ENCODE peak calls at places on chromosomes 11 and 22, in ten cellular contexts. One of them, this sample, is unnamed.

GRCh38 chr11:1123970-1124369 is 33.8 kb upstream of the MUC5AC start:
- DNase-seq in heart left ventricle: no peak
- DNase-seq in astrocyte: no peak
- DNase-seq in NCI-H226: no peak
- DNase-seq in T-cell: no peak
- DNase-seq in T-helper 1 cell: no peak
- DNase-seq in testis: no peak
- DNase-seq in naive thymus-derived CD8-positive, alpha-beta T cell: no peak
- DNase-seq in NCI-H2081: no peak
- DNase-seq in activated T-cell treated with anti-CD3 and anti-CD28 coated beads, Interleukin-2, amount 50 U/mL, for 1 hour: no peak
- DNase-seq in this sample: no peak

GRCh38 chr11:65429069-65429681 is 6.6 kb downstream of the NEAT1 start:
- DNase-seq in heart left ventricle: no peak
- DNase-seq in astrocyte: peak
- DNase-seq in NCI-H226: peak
- DNase-seq in T-cell: no peak
- DNase-seq in T-helper 1 cell: no peak
- DNase-seq in testis: peak
- DNase-seq in naive thymus-derived CD8-positive, alpha-beta T cell: no peak
- DNase-seq in NCI-H2081: no peak
- DNase-seq in activated T-cell treated with anti-CD3 and anti-CD28 coated beads, Interleukin-2, amount 50 U/mL, for 1 hour: no peak
- DNase-seq in this sample: no peak

GRCh38 chr11:44327730-44328691 is 18.1 kb upstream of the ALX4 start:
- DNase-seq in heart left ventricle: no peak
- DNase-seq in astrocyte: no peak
- DNase-seq in NCI-H226: no peak
- DNase-seq in T-cell: no peak
- DNase-seq in T-helper 1 cell: no peak
- DNase-seq in testis: no peak
- DNase-seq in naive thymus-derived CD8-positive, alpha-beta T cell: no peak
- DNase-seq in NCI-H2081: no peak
- DNase-seq in activated T-cell treated with anti-CD3 and anti-CD28 coated beads, Interleukin-2, amount 50 U/mL, for 1 hour: no peak
- DNase-seq in this sample: no peak

GRCh38 chr22:37254206-37254866 is 10.3 kb upstream of the RAC2 start:
- DNase-seq in heart left ventricle: no peak
- DNase-seq in astrocyte: peak
- DNase-seq in NCI-H226: peak
- DNase-seq in T-cell: no peak
- DNase-seq in T-helper 1 cell: no peak
- DNase-seq in testis: no peak
- DNase-seq in naive thymus-derived CD8-positive, alpha-beta T cell: no peak
- DNase-seq in NCI-H2081: no peak
- DNase-seq in activated T-cell treated with anti-CD3 and anti-CD28 coated beads, Interleukin-2, amount 50 U/mL, for 1 hour: no peak
- DNase-seq in this sample: no peak

GRCh38 chr11:127994736-127995135 is 592.6 kb downstream of the ETS1 start:
- DNase-seq in heart left ventricle: no peak
- DNase-seq in astrocyte: peak
- DNase-seq in NCI-H226: peak
- DNase-seq in T-cell: no peak
- DNase-seq in T-helper 1 cell: no peak
- DNase-seq in testis: no peak
- DNase-seq in naive thymus-derived CD8-positive, alpha-beta T cell: no peak
- DNase-seq in NCI-H2081: no peak
- DNase-seq in activated T-cell treated with anti-CD3 and anti-CD28 coated beads, Interleukin-2, amount 50 U/mL, for 1 hour: no peak
- DNase-seq in this sample: no peak

GRCh38 chr11:17386331-17387084 is 2.0 kb downstream of the KCNJ11 start:
- DNase-seq in heart left ventricle: no peak
- DNase-seq in astrocyte: no peak
- DNase-seq in NCI-H226: no peak
- DNase-seq in T-cell: no peak
- DNase-seq in T-helper 1 cell: no peak
- DNase-seq in testis: peak
- DNase-seq in naive thymus-derived CD8-positive, alpha-beta T cell: no peak
- DNase-seq in NCI-H2081: peak
- DNase-seq in activated T-cell treated with anti-CD3 and anti-CD28 coated beads, Interleukin-2, amount 50 U/mL, for 1 hour: peak
- DNase-seq in this sample: peak

GRCh38 chr11:2790581-2790925 is 90.8 kb upstream of the KCNQ1OT1 start:
- DNase-seq in heart left ventricle: peak
- DNase-seq in astrocyte: no peak
- DNase-seq in NCI-H226: no peak
- DNase-seq in T-cell: no peak
- DNase-seq in T-helper 1 cell: peak
- DNase-seq in testis: peak
- DNase-seq in naive thymus-derived CD8-positive, alpha-beta T cell: no peak
- DNase-seq in NCI-H2081: no peak
- DNase-seq in activated T-cell treated with anti-CD3 and anti-CD28 coated beads, Interleukin-2, amount 50 U/mL, for 1 hour: peak
- DNase-seq in this sample: no peak

GRCh38 chr22:28402066-28402465 is 277.6 kb downstream of the TTC28 start:
- DNase-seq in heart left ventricle: no peak
- DNase-seq in astrocyte: no peak
- DNase-seq in NCI-H226: no peak
- DNase-seq in T-cell: no peak
- DNase-seq in T-helper 1 cell: no peak
- DNase-seq in testis: no peak
- DNase-seq in naive thymus-derived CD8-positive, alpha-beta T cell: no peak
- DNase-seq in NCI-H2081: no peak
- DNase-seq in activated T-cell treated with anti-CD3 and anti-CD28 coated beads, Interleukin-2, amount 50 U/mL, for 1 hour: no peak
- DNase-seq in this sample: no peak

GRCh38 chr11:57311109-57311936 is 13.4 kb downstream of the TNKS1BP1 start:
- DNase-seq in heart left ventricle: peak
- DNase-seq in astrocyte: peak
- DNase-seq in NCI-H226: peak
- DNase-seq in T-cell: peak
- DNase-seq in T-helper 1 cell: no peak
- DNase-seq in testis: peak
- DNase-seq in naive thymus-derived CD8-positive, alpha-beta T cell: no peak
- DNase-seq in NCI-H2081: peak
- DNase-seq in activated T-cell treated with anti-CD3 and anti-CD28 coated beads, Interleukin-2, amount 50 U/mL, for 1 hour: peak
- DNase-seq in this sample: no peak

GRCh38 chr11:62882811-62883496 is 2.3 kb downstream of the SLC3A2 start:
- DNase-seq in heart left ventricle: no peak
- DNase-seq in astrocyte: no peak
- DNase-seq in NCI-H226: no peak
- DNase-seq in T-cell: no peak
- DNase-seq in T-helper 1 cell: no peak
- DNase-seq in testis: no peak
- DNase-seq in naive thymus-derived CD8-positive, alpha-beta T cell: no peak
- DNase-seq in NCI-H2081: no peak
- DNase-seq in activated T-cell treated with anti-CD3 and anti-CD28 coated beads, Interleukin-2, amount 50 U/mL, for 1 hour: no peak
- DNase-seq in this sample: no peak

GRCh38 chr11:26021026-26021425 is 310.9 kb upstream of the ANO3 start:
- DNase-seq in heart left ventricle: no peak
- DNase-seq in astrocyte: no peak
- DNase-seq in NCI-H226: no peak
- DNase-seq in T-cell: no peak
- DNase-seq in T-helper 1 cell: no peak
- DNase-seq in testis: no peak
- DNase-seq in naive thymus-derived CD8-positive, alpha-beta T cell: no peak
- DNase-seq in NCI-H2081: no peak
- DNase-seq in activated T-cell treated with anti-CD3 and anti-CD28 coated beads, Interleukin-2, amount 50 U/mL, for 1 hour: no peak
- DNase-seq in this sample: no peak

GRCh38 chr22:33896801-33897620 is 23.3 kb downstream of the LARGE1 start:
- DNase-seq in heart left ventricle: no peak
- DNase-seq in astrocyte: no peak
- DNase-seq in NCI-H226: peak
- DNase-seq in T-cell: no peak
- DNase-seq in T-helper 1 cell: no peak
- DNase-seq in testis: no peak
- DNase-seq in naive thymus-derived CD8-positive, alpha-beta T cell: no peak
- DNase-seq in NCI-H2081: no peak
- DNase-seq in activated T-cell treated with anti-CD3 and anti-CD28 coated beads, Interleukin-2, amount 50 U/mL, for 1 hour: no peak
- DNase-seq in this sample: no peak

GRCh38 chr22:25197335-25197734 is 2.3 kb upstream of the CRYBB3 start:
- DNase-seq in heart left ventricle: no peak
- DNase-seq in astrocyte: no peak
- DNase-seq in NCI-H226: no peak
- DNase-seq in T-cell: no peak
- DNase-seq in T-helper 1 cell: no peak
- DNase-seq in testis: no peak
- DNase-seq in naive thymus-derived CD8-positive, alpha-beta T cell: no peak
- DNase-seq in NCI-H2081: no peak
- DNase-seq in activated T-cell treated with anti-CD3 and anti-CD28 coated beads, Interleukin-2, amount 50 U/mL, for 1 hour: no peak
- DNase-seq in this sample: no peak

GRCh38 chr11:78217650-78218541 is 29.2 kb downstream of the USP35 start:
- DNase-seq in heart left ventricle: no peak
- DNase-seq in astrocyte: no peak
- DNase-seq in NCI-H226: no peak
- DNase-seq in T-cell: no peak
- DNase-seq in T-helper 1 cell: no peak
- DNase-seq in testis: no peak
- DNase-seq in naive thymus-derived CD8-positive, alpha-beta T cell: no peak
- DNase-seq in NCI-H2081: no peak
- DNase-seq in activated T-cell treated with anti-CD3 and anti-CD28 coated beads, Interleukin-2, amount 50 U/mL, for 1 hour: no peak
- DNase-seq in this sample: no peak

GRCh38 chr11:20444537-20444936 is 57.0 kb downstream of the PRMT3 start:
- DNase-seq in heart left ventricle: no peak
- DNase-seq in astrocyte: no peak
- DNase-seq in NCI-H226: no peak
- DNase-seq in T-cell: no peak
- DNase-seq in T-helper 1 cell: no peak
- DNase-seq in testis: no peak
- DNase-seq in naive thymus-derived CD8-positive, alpha-beta T cell: no peak
- DNase-seq in NCI-H2081: no peak
- DNase-seq in activated T-cell treated with anti-CD3 and anti-CD28 coated beads, Interleukin-2, amount 50 U/mL, for 1 hour: no peak
- DNase-seq in this sample: no peak

GRCh38 chr11:225734-226453 is 10.2 kb downstream of the SIRT3 start:
- DNase-seq in heart left ventricle: no peak
- DNase-seq in astrocyte: peak
- DNase-seq in NCI-H226: no peak
- DNase-seq in T-cell: no peak
- DNase-seq in T-helper 1 cell: no peak
- DNase-seq in testis: no peak
- DNase-seq in naive thymus-derived CD8-positive, alpha-beta T cell: no peak
- DNase-seq in NCI-H2081: no peak
- DNase-seq in activated T-cell treated with anti-CD3 and anti-CD28 coated beads, Interleukin-2, amount 50 U/mL, for 1 hour: no peak
- DNase-seq in this sample: no peak

GRCh38 chr22:45671783-45672563 is at the start of gene ATXN10:
- DNase-seq in heart left ventricle: peak
- DNase-seq in astrocyte: peak
- DNase-seq in NCI-H226: peak
- DNase-seq in T-cell: peak
- DNase-seq in T-helper 1 cell: peak
- DNase-seq in testis: peak
- DNase-seq in naive thymus-derived CD8-positive, alpha-beta T cell: peak
- DNase-seq in NCI-H2081: peak
- DNase-seq in activated T-cell treated with anti-CD3 and anti-CD28 coated beads, Interleukin-2, amount 50 U/mL, for 1 hour: peak
- DNase-seq in this sample: peak

GRCh38 chr22:29520851-29521250 is 32.7 kb downstream of the THOC5 start:
- DNase-seq in heart left ventricle: no peak
- DNase-seq in astrocyte: peak
- DNase-seq in NCI-H226: peak
- DNase-seq in T-cell: no peak
- DNase-seq in T-helper 1 cell: no peak
- DNase-seq in testis: no peak
- DNase-seq in naive thymus-derived CD8-positive, alpha-beta T cell: no peak
- DNase-seq in NCI-H2081: no peak
- DNase-seq in activated T-cell treated with anti-CD3 and anti-CD28 coated beads, Interleukin-2, amount 50 U/mL, for 1 hour: no peak
- DNase-seq in this sample: no peak

GRCh38 chr11:47477323-47477722 is 28.4 kb upstream of the RAPSN start:
- DNase-seq in heart left ventricle: no peak
- DNase-seq in astrocyte: peak
- DNase-seq in NCI-H226: peak
- DNase-seq in T-cell: no peak
- DNase-seq in T-helper 1 cell: no peak
- DNase-seq in testis: no peak
- DNase-seq in naive thymus-derived CD8-positive, alpha-beta T cell: no peak
- DNase-seq in NCI-H2081: no peak
- DNase-seq in activated T-cell treated with anti-CD3 and anti-CD28 coated beads, Interleukin-2, amount 50 U/mL, for 1 hour: no peak
- DNase-seq in this sample: no peak

GRCh38 chr11:1047576-1048156 is 11.1 kb upstream of the MUC6 start:
- DNase-seq in heart left ventricle: peak
- DNase-seq in astrocyte: no peak
- DNase-seq in NCI-H226: no peak
- DNase-seq in T-cell: no peak
- DNase-seq in T-helper 1 cell: no peak
- DNase-seq in testis: no peak
- DNase-seq in naive thymus-derived CD8-positive, alpha-beta T cell: no peak
- DNase-seq in NCI-H2081: no peak
- DNase-seq in activated T-cell treated with anti-CD3 and anti-CD28 coated beads, Interleukin-2, amount 50 U/mL, for 1 hour: peak
- DNase-seq in this sample: no peak

GRCh38 chr11:115930886-115931537 is 426.8 kb upstream of the CADM1 start:
- DNase-seq in heart left ventricle: no peak
- DNase-seq in astrocyte: no peak
- DNase-seq in NCI-H226: no peak
- DNase-seq in T-cell: no peak
- DNase-seq in T-helper 1 cell: no peak
- DNase-seq in testis: no peak
- DNase-seq in naive thymus-derived CD8-positive, alpha-beta T cell: no peak
- DNase-seq in NCI-H2081: no peak
- DNase-seq in activated T-cell treated with anti-CD3 and anti-CD28 coated beads, Interleukin-2, amount 50 U/mL, for 1 hour: no peak
- DNase-seq in this sample: no peak

GRCh38 chr22:49900441-49901230 is 17.6 kb downstream of the ALG12 start:
- DNase-seq in heart left ventricle: no peak
- DNase-seq in astrocyte: no peak
- DNase-seq in NCI-H226: no peak
- DNase-seq in T-cell: no peak
- DNase-seq in T-helper 1 cell: no peak
- DNase-seq in testis: no peak
- DNase-seq in naive thymus-derived CD8-positive, alpha-beta T cell: no peak
- DNase-seq in NCI-H2081: no peak
- DNase-seq in activated T-cell treated with anti-CD3 and anti-CD28 coated beads, Interleukin-2, amount 50 U/mL, for 1 hour: no peak
- DNase-seq in this sample: no peak

GRCh38 chr11:118672865-118673264 is 6.6 kb downstream of the TREH start:
- DNase-seq in heart left ventricle: no peak
- DNase-seq in astrocyte: no peak
- DNase-seq in NCI-H226: no peak
- DNase-seq in T-cell: no peak
- DNase-seq in T-helper 1 cell: no peak
- DNase-seq in testis: no peak
- DNase-seq in naive thymus-derived CD8-positive, alpha-beta T cell: no peak
- DNase-seq in NCI-H2081: no peak
- DNase-seq in activated T-cell treated with anti-CD3 and anti-CD28 coated beads, Interleukin-2, amount 50 U/mL, for 1 hour: no peak
- DNase-seq in this sample: no peak

GRCh38 chr11:98601181-98601773 is 419.5 kb upstream of the CNTN5 start:
- DNase-seq in heart left ventricle: no peak
- DNase-seq in astrocyte: no peak
- DNase-seq in NCI-H226: no peak
- DNase-seq in T-cell: no peak
- DNase-seq in T-helper 1 cell: no peak
- DNase-seq in testis: no peak
- DNase-seq in naive thymus-derived CD8-positive, alpha-beta T cell: no peak
- DNase-seq in NCI-H2081: no peak
- DNase-seq in activated T-cell treated with anti-CD3 and anti-CD28 coated beads, Interleukin-2, amount 50 U/mL, for 1 hour: no peak
- DNase-seq in this sample: no peak

GRCh38 chr22:31244943-31245451 is 32.9 kb downstream of the LIMK2 start:
- DNase-seq in heart left ventricle: no peak
- DNase-seq in astrocyte: no peak
- DNase-seq in NCI-H226: no peak
- DNase-seq in T-cell: no peak
- DNase-seq in T-helper 1 cell: no peak
- DNase-seq in testis: no peak
- DNase-seq in naive thymus-derived CD8-positive, alpha-beta T cell: no peak
- DNase-seq in NCI-H2081: no peak
- DNase-seq in activated T-cell treated with anti-CD3 and anti-CD28 coated beads, Interleukin-2, amount 50 U/mL, for 1 hour: no peak
- DNase-seq in this sample: no peak

GRCh38 chr11:122145715-122146274 is 29.8 kb upstream of the BLID start:
- DNase-seq in heart left ventricle: no peak
- DNase-seq in astrocyte: peak
- DNase-seq in NCI-H226: peak
- DNase-seq in T-cell: no peak
- DNase-seq in T-helper 1 cell: no peak
- DNase-seq in testis: no peak
- DNase-seq in naive thymus-derived CD8-positive, alpha-beta T cell: no peak
- DNase-seq in NCI-H2081: no peak
- DNase-seq in activated T-cell treated with anti-CD3 and anti-CD28 coated beads, Interleukin-2, amount 50 U/mL, for 1 hour: no peak
- DNase-seq in this sample: no peak

GRCh38 chr22:32444068-32444467 is 20.2 kb downstream of the BPIFC start:
- DNase-seq in heart left ventricle: no peak
- DNase-seq in astrocyte: no peak
- DNase-seq in NCI-H226: no peak
- DNase-seq in T-cell: no peak
- DNase-seq in T-helper 1 cell: no peak
- DNase-seq in testis: peak
- DNase-seq in naive thymus-derived CD8-positive, alpha-beta T cell: no peak
- DNase-seq in NCI-H2081: no peak
- DNase-seq in activated T-cell treated with anti-CD3 and anti-CD28 coated beads, Interleukin-2, amount 50 U/mL, for 1 hour: peak
- DNase-seq in this sample: no peak

GRCh38 chr11:17129003-17129402 is 51.5 kb upstream of the RPS13 start:
- DNase-seq in heart left ventricle: no peak
- DNase-seq in astrocyte: peak
- DNase-seq in NCI-H226: peak
- DNase-seq in T-cell: no peak
- DNase-seq in T-helper 1 cell: no peak
- DNase-seq in testis: no peak
- DNase-seq in naive thymus-derived CD8-positive, alpha-beta T cell: no peak
- DNase-seq in NCI-H2081: no peak
- DNase-seq in activated T-cell treated with anti-CD3 and anti-CD28 coated beads, Interleukin-2, amount 50 U/mL, for 1 hour: no peak
- DNase-seq in this sample: no peak

This sample was measured in effector memory CD8-positive, alpha-beta T cell.